ENCODE peak calls at places on chromosomes 12 and 14, in six cellular contexts. A is CD4-positive, CD25-positive, alpha-beta regulatory T cell; X is cardiac fibroblast; Q is AG10803; W is COR-L47; J is GM04504. E is an unnamed sample.

GRCh38 chr12:96986883-96987523 is 79.9 kb downstream of the NEDD1 start:
- DNase-seq in W (peak), J (peak), Q (peak), X (peak), A (peak), E (no peak)

GRCh38 chr14:87034680-87035079 is 958.3 kb downstream of the GALC start:
- DNase-seq in X (no peak), J (no peak), W (no peak), A (no peak), Q (no peak), E (no peak)

GRCh38 chr14:65639216-65639615 is 226.7 kb downstream of the FUT8 start:
- DNase-seq in Q (peak), W (no peak), A (no peak), X (no peak), J (peak), E (no peak)

GRCh38 chr12:67766370-67766769 is 117.8 kb downstream of the DYRK2 start:
- DNase-seq in A (no peak), W (no peak), J (peak), X (peak), Q (peak), E (no peak)

GRCh38 chr12:26690601-26691000 is 142.4 kb downstream of the ITPR2 start:
- DNase-seq in W (no peak), J (no peak), Q (no peak), A (no peak), X (no peak), E (no peak)

GRCh38 chr14:99744199-99744872 is 48.9 kb upstream of the EML1 start:
- DNase-seq in Q (peak), X (no peak), W (peak), J (no peak), A (no peak), E (no peak)

GRCh38 chr12:65534105-65534841 is 255.8 kb downstream of the MSRB3 start:
- DNase-seq in J (no peak), A (no peak), X (no peak), Q (no peak), W (no peak), E (no peak)

GRCh38 chr12:106195638-106196037 is 52.2 kb downstream of the CKAP4 start:
- DNase-seq in A (no peak), Q (peak), J (peak), X (peak), W (no peak), E (no peak)

GRCh38 chr14:94022532-94023411 is 3.4 kb upstream of the OTUB2 start:
- DNase-seq in A (no peak), X (no peak), Q (no peak), W (no peak), J (no peak), E (no peak)

GRCh38 chr12:57111046-57111698 is at the start of gene STAT6:
- DNase-seq in W (no peak), Q (peak), A (peak), X (peak), J (peak), E (peak)

GRCh38 chr12:122099280-122099749 is 20.8 kb downstream of the MLXIP start:
- DNase-seq in X (no peak), Q (no peak), J (no peak), A (no peak), W (no peak), E (no peak)

GRCh38 chr12:106142591-106143261 is 4.0 kb upstream of the NUAK1 start:
- DNase-seq in J (no peak), X (no peak), Q (no peak), A (no peak), W (no peak), E (no peak)

GRCh38 chr14:37559386-37559785 is 35.7 kb downstream of the FOXA1 start:
- DNase-seq in Q (peak), W (no peak), A (no peak), J (no peak), X (no peak), E (no peak)

GRCh38 chr12:78885466-78885865 is 20.9 kb downstream of the SYT1 start:
- DNase-seq in Q (no peak), X (no peak), A (no peak), J (no peak), W (no peak), E (no peak)

GRCh38 chr12:108679282-108679681 is 45.6 kb upstream of the SELPLG start:
- DNase-seq in J (no peak), W (no peak), X (no peak), Q (no peak), A (peak), E (no peak)

GRCh38 chr12:63668028-63668799 is at the start of gene DPY19L2:
- DNase-seq in X (peak), A (peak), Q (peak), W (peak), J (peak), E (peak)

GRCh38 chr12:13661005-13661887 is 320.2 kb downstream of the GRIN2B start:
- DNase-seq in A (peak), J (peak), X (peak), W (peak), Q (peak), E (peak)

GRCh38 chr12:91964501-91964900 is 181.1 kb downstream of the BTG1 start:
- DNase-seq in A (no peak), J (no peak), X (no peak), W (no peak), Q (peak), E (no peak)

GRCh38 chr14:53470351-53471043 is 317.4 kb upstream of the DDHD1 start:
- DNase-seq in J (no peak), X (peak), Q (peak), W (no peak), A (no peak), E (no peak)

GRCh38 chr12:65648461-65648860 is 175.8 kb upstream of the HMGA2 start:
- DNase-seq in A (no peak), X (no peak), J (no peak), Q (no peak), W (no peak), E (no peak)

GRCh38 chr12:101925352-101925751 is 48.0 kb downstream of the DRAM1 start:
- DNase-seq in J (peak), Q (peak), W (no peak), X (peak), A (no peak), E (no peak)

GRCh38 chr12:64890873-64891468 is 66.5 kb downstream of the TBC1D30 start:
- DNase-seq in J (peak), A (peak), W (peak), X (peak), Q (peak), E (peak)

GRCh38 chr12:20097561-20097960 is 270.8 kb upstream of the PDE3A start:
- DNase-seq in J (no peak), Q (peak), A (no peak), W (no peak), X (peak), E (no peak)

GRCh38 chr14:24368562-24369252 is 723 bp downstream of the NFATC4 start:
- DNase-seq in Q (peak), A (peak), X (peak), W (peak), J (peak), E (peak)

GRCh38 chr12:2845280-2845679 is 10.4 kb upstream of the NRIP2 start:
- DNase-seq in J (no peak), Q (peak), W (no peak), A (no peak), X (peak), E (no peak)

GRCh38 chr12:105831372-105831771 is 307.4 kb downstream of the NUAK1 start:
- DNase-seq in A (no peak), W (no peak), J (no peak), Q (no peak), X (no peak), E (no peak)

GRCh38 chr14:80567905-80568512 is 356.7 kb upstream of the DIO2 start:
- DNase-seq in Q (peak), A (no peak), X (no peak), J (no peak), W (no peak), E (no peak)

GRCh38 chr12:57771271-57771872 is 533 bp downstream of the METTL1 start:
- DNase-seq in W (peak), J (peak), Q (peak), A (peak), X (peak), E (no peak)

GRCh38 chr14:106822905-106823304 is 1296.5 kb downstream of the TMEM121 start:
- DNase-seq in A (no peak), Q (no peak), W (no peak), X (no peak), J (no peak), E (no peak)

GRCh38 chr14:96176275-96176674 is 28.4 kb upstream of the BDKRB2 start:
- DNase-seq in J (peak), A (no peak), X (peak), Q (peak), W (no peak), E (no peak)

GRCh38 chr14:47619397-47619796 is 56.0 kb downstream of the MDGA2 start:
- DNase-seq in X (no peak), W (no peak), A (no peak), J (no peak), Q (no peak), E (no peak)

E was measured in naive B cell.